ENCODE peak calls at places on chromosomes 13 and 19, in eight cellular contexts. R, Q, M, E, O, Z, N and X are unnamed samples.

GRCh38 chr13:20400774-20401173 is 124.9 kb downstream of the CRYL1 start:
- DNase-seq in M (no peak), Q (no peak), Z (no peak), N (no peak), O (peak; percentile 64), R (no peak), E (no peak), X (peak; percentile 79)

GRCh38 chr19:1648156-1648925 is 4.1 kb downstream of the TCF3 start:
- DNase-seq in N (no peak), Z (no peak), O (no peak), Q (no peak), E (peak; percentile 84), M (no peak), R (no peak), X (no peak)

GRCh38 chr19:48461982-48462655 is 6.7 kb downstream of the KCNJ14 start:
- DNase-seq in R (no peak), E (no peak), Q (no peak), M (peak; percentile 51), N (no peak), Z (no peak), O (no peak), X (no peak)

GRCh38 chr13:49429061-49429460 is 14.8 kb downstream of the CAB39L start:
- DNase-seq in Q (no peak), R (no peak), O (no peak), N (no peak), M (no peak), E (no peak), Z (no peak), X (no peak)

GRCh38 chr13:98454389-98454881 is 122.5 kb downstream of the STK24 start:
- DNase-seq in N (no peak), E (no peak), Q (no peak), Z (no peak), M (no peak), R (no peak), O (no peak), X (peak; percentile 86)

GRCh38 chr13:91922969-91923592 is 524.7 kb downstream of the GPC5 start:
- DNase-seq in Z (no peak), Q (no peak), O (no peak), N (no peak), E (no peak), M (no peak), R (no peak), X (no peak)

GRCh38 chr13:110382229-110382628 is 75.1 kb downstream of the COL4A2 start:
- DNase-seq in E (no peak), M (no peak), Z (no peak), N (no peak), O (no peak), R (no peak), Q (no peak), X (peak; percentile 73)

GRCh38 chr13:33017410-33017929 is 1.2 kb downstream of the KL start:
- DNase-seq in R (no peak), E (peak; percentile 65), O (no peak), Q (no peak), Z (no peak), N (peak; percentile 9), M (peak; percentile 65), X (no peak)